ENCODE peak calls at places on chromosomes 4 and X, in eight cellular contexts. K is stimulated activated CD8-positive, alpha-beta memory T cell treated with anti-CD3 and anti-CD28 coated beads, Interleukin-15, amount 100 ng/mL, for 24 hours; T is right atrium auricular region; A is NB4; C is activated CD4-positive, alpha-beta T cell treated with anti-CD3 and anti-CD28 coated beads, Interleukin-2, amount 50 U/mL, for 24 hours; N is uterus; R is activated T-cell treated with anti-CD3 and anti-CD28 coated beads for 48 hours; H is T-helper 1 cell. B is an unnamed sample.

GRCh38 chr4:75821966-75822365 is 80.3 kb downstream of the PPEF2 start:
- DNase-seq in K (no peak), T (no peak), A (no peak), C (no peak), N (no peak), R (no peak), H (no peak), B (no peak)

GRCh38 chrX:134936542-134936941 is 54.2 kb upstream of the SMIM10 start:
- DNase-seq in K (no peak), T (no peak), A (no peak), C (no peak), N (no peak), R (no peak), H (no peak), B (no peak)

GRCh38 chr4:87055340-87055739 is 120.5 kb downstream of the AFF1 start:
- DNase-seq in K (no peak), T (no peak), A (no peak), C (no peak), N (no peak), R (no peak), H (no peak), B (no peak)

GRCh38 chr4:184191267-184191666 is 26.4 kb downstream of the ENPP6 start:
- DNase-seq in K (no peak), T (no peak), A (no peak), C (no peak), N (no peak), R (no peak), H (no peak), B (no peak)

GRCh38 chrX:41922694-41923171 is 621 bp downstream of the CASK start:
- DNase-seq in K (no peak), T (no peak), A (peak), C (no peak), N (peak), R (no peak), H (no peak), B (no peak)

GRCh38 chr4:3442959-3443749 is 1.4 kb downstream of the HGFAC start:
- DNase-seq in K (peak), T (no peak), A (peak), C (peak), N (peak), R (peak), H (peak), B (peak)

GRCh38 chr4:187602339-187603092 is 393.1 kb upstream of the ZFP42 start:
- DNase-seq in K (no peak), T (no peak), A (no peak), C (no peak), N (no peak), R (no peak), H (no peak), B (no peak)

GRCh38 chrX:19283597-19284339 is 60.0 kb upstream of the PDHA1 start:
- DNase-seq in K (no peak), T (no peak), A (no peak), C (no peak), N (no peak), R (no peak), H (no peak), B (no peak)

GRCh38 chrX:120251471-120252011 is 929 bp downstream of the ZBTB33 start:
- DNase-seq in K (no peak), T (no peak), A (peak), C (peak), N (peak), R (peak), H (no peak), B (peak)

GRCh38 chr4:13328591-13328990 is 155.5 kb downstream of the RAB28 start:
- DNase-seq in K (no peak), T (no peak), A (no peak), C (no peak), N (no peak), R (no peak), H (no peak), B (no peak)

GRCh38 chr4:7179158-7179557 is 13.2 kb upstream of the SORCS2 start:
- DNase-seq in K (no peak), T (no peak), A (no peak), C (no peak), N (no peak), R (no peak), H (no peak), B (no peak)

GRCh38 chr4:183840311-183840710 is 64.8 kb upstream of the STOX2 start:
- DNase-seq in K (peak), T (peak), A (peak), C (peak), N (peak), R (peak), H (no peak), B (peak)

GRCh38 chr4:12978310-12978709 is 505.8 kb downstream of the RAB28 start:
- DNase-seq in K (no peak), T (no peak), A (no peak), C (no peak), N (no peak), R (no peak), H (no peak), B (no peak)